ENCODE peak calls at places on chromosomes 1 and 21, in five cellular contexts. B is SHP77 treated with DMSO at 0.1 percent for 48 hours, V is hippocampal formation, G is GM13976, M is Caki2. U is an unnamed sample.

GRCh38 chr21:25425156-25425555 is 182.1 kb downstream of the MRPL39 start:
- DNase-seq in B (no peak), V (no peak), G (no peak), M (no peak), U (no peak)

GRCh38 chr1:109579044-109579443 is 30.6 kb downstream of the GNAI3 start:
- DNase-seq in B (no peak), V (no peak), G (no peak), M (no peak), U (no peak)

GRCh38 chr1:15799928-15800835 is 7.3 kb downstream of the UQCRHL start:
- DNase-seq in B (peak), V (no peak), G (no peak), M (peak), U (peak)

GRCh38 chr1:32703479-32704291 is 1.1 kb upstream of the SYNC start:
- DNase-seq in B (no peak), V (no peak), G (no peak), M (peak), U (peak)

GRCh38 chr1:213989071-213989739 is 1.4 kb downstream of the PROX1 start:
- DNase-seq in B (no peak), V (peak), G (no peak), M (no peak), U (no peak)

GRCh38 chr1:213327318-213327667 is 276.3 kb downstream of the RPS6KC1 start:
- DNase-seq in B (no peak), V (no peak), G (no peak), M (no peak), U (peak)

GRCh38 chr1:155123801-155124200 is 3.9 kb upstream of the EFNA1 start:
- DNase-seq in B (no peak), V (no peak), G (no peak), M (no peak), U (no peak)

GRCh38 chr21:42384999-42385398 is 10.9 kb downstream of the TMPRSS3 start:
- DNase-seq in B (no peak), V (no peak), G (no peak), M (no peak), U (no peak)

GRCh38 chr1:113372546-113372945 is 17.8 kb upstream of the MAGI3 start:
- DNase-seq in B (no peak), V (no peak), G (no peak), M (no peak), U (no peak)

U was measured in T1000.